ENCODE peak calls at places on chromosomes 13 and 19, in four cellular contexts. H, Q, D and K are unnamed samples. For H3K9me3, the result is how much of the 10 kb centered on the place peaks cover.

GRCh38 chr19:3062165-3063105 is at the start of gene TLE5:
- DNase-seq in H (peak), Q (peak), D (peak), K (peak)

GRCh38 chr19:50678323-50678722 is 29.1 kb downstream of the C19orf81 start:
- DNase-seq in H (no peak), Q (no peak), D (no peak), K (no peak)

GRCh38 chr19:35107541-35107939 is 8.1 kb upstream of the FXYD3 start:
- DNase-seq in H (peak), Q (no peak), D (no peak), K (no peak)

GRCh38 chr13:107271226-107271625 is 703.3 kb upstream of the ARGLU1 start:
- DNase-seq in H (peak), Q (no peak), D (no peak), K (peak)

GRCh38 chr13:112962911-112963625 is 5.9 kb upstream of the MCF2L start:
- DNase-seq in H (no peak), Q (no peak), D (no peak), K (no peak)

GRCh38 chr19:5246554-5247155 is 94.0 kb downstream of the PTPRS start:
- DNase-seq in H (no peak), Q (no peak), D (no peak), K (no peak)

GRCh38 chr13:103282571-103283450 is 216.6 kb upstream of the SLC10A2 start:
- DNase-seq in H (peak), Q (no peak), D (peak), K (peak)

GRCh38 chr13:100131863-100132574 is 43.1 kb downstream of the PCCA start:
- DNase-seq in H (peak), Q (no peak), D (peak), K (no peak)

GRCh38 chr13:27442071-27442647 is 8.2 kb downstream of the MTIF3 start:
- DNase-seq in H (no peak), Q (no peak), D (peak), K (no peak)

GRCh38 chr13:90105881-90106496 is 1241.5 kb upstream of the MIR17HG start:
- DNase-seq in H (peak), Q (no peak), D (no peak), K (no peak)

GRCh38 chr19:6003976-6004375 is 26.0 kb upstream of the RANBP3 start:
- DNase-seq in H (no peak), Q (no peak), D (no peak), K (no peak)

GRCh38 chr13:75016225-75016624 is 465.7 kb downstream of the TBC1D4 start:
- DNase-seq in H (peak), Q (no peak), D (no peak), K (no peak)

DNA sequence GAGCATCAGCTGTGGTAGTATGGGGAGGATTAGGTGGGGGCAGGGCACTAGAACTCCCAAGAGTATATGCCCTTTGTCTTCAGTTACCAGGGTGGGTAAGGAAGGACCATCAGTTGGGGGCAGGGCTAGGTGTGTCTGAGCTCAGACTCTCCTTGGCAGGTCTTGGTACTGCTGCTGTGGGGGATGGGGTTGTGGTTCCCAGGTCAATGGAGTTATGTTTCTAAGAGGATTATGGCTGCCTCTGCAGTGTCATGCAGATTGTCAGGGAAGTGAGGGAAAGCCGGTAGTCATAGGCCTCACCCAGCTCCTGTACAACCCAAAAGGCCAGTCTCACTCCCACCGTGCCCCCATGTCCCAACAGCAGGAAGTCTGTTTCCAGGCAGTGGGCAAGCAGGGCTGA is 8.8 kb upstream of the ZNF578 start:
- DNase-seq in H (no peak), Q (no peak), D (no peak), K (no peak)
- H3K9me3 ChIP-seq in H (half or more), Q (under half), D (under half), K (half or more)

DNA sequence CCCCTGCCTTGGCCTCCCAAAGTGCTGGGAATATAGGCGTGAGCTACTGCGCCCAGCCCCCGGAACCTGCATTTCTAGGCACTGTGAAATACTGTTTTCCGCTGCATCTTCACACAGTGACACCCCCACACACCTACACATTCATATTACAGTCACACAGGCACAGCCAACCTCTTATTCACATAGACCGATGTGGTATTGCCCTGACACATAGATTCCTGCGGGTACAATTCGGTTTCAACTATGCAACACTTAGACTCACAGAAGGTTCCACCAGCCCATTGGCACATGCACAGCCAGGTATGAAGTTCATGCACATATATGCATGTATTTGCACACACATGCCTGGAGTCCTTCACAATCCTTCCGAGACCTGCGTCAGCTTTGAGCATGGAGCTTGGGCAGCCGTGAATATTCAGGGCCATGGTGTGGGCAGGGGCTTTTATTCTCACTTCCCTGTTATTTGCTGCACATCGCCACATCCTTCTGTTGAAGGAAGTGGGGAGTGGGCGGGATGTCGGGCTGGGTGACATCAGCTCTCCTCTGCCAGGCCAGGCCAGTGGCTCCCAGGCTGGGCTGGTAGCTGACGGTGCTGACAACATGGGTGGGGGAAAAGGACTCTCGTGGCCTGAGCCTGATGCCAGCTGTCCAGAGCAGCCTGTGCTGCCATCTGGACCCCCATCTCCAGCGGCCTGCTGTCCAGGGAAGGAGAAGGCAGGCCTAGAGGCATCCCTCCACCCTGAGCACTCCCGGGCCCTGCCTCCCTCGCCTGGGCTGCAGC is 5.4 kb upstream of the CDC37 start:
- DNase-seq in H (no peak), Q (no peak), D (no peak), K (no peak)
- H3K4me3 ChIP-seq in H (no peak), Q (no peak), D (no peak), K (no peak)

DNA sequence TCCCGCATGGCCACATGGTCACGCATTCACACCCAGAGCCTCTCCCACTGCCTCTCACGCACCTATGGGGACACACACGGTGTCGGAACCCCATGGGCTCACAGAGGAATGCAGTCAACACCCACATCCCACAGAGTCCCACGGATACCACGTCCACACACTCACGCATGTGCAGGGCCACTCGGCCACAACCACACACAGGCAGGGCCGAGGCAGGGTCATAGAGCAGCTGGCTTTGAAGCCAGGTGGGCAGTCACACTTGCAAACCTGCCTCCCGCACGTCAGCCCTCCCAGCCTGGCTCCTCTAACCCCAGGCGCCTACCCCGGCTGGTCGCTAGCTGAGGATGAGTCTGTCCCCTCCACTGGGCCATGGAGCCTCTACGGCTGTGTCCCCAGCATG is 8.1 kb downstream of the ERCC2 start:
- DNase-seq in H (no peak), Q (no peak), D (no peak), K (no peak)
- H3K9me3 ChIP-seq in H (under half), Q (under half), D (under half), K (under half)

GRCh38 chr13:36328821-36329220 is 17.4 kb downstream of the SPART start:
- DNase-seq in H (no peak), Q (no peak), D (no peak), K (no peak)
- H3K4me3 ChIP-seq in H (no peak), Q (no peak), D (no peak), K (no peak)

GRCh38 chr19:22600690-22601648 is 33.2 kb upstream of the ZNF492 start:
- DNase-seq in H (no peak), Q (no peak), D (no peak), K (no peak)

GRCh38 chr19:22595422-22595821 is 38.7 kb upstream of the ZNF492 start:
- DNase-seq in H (no peak), Q (no peak), D (no peak), K (no peak)

DNA sequence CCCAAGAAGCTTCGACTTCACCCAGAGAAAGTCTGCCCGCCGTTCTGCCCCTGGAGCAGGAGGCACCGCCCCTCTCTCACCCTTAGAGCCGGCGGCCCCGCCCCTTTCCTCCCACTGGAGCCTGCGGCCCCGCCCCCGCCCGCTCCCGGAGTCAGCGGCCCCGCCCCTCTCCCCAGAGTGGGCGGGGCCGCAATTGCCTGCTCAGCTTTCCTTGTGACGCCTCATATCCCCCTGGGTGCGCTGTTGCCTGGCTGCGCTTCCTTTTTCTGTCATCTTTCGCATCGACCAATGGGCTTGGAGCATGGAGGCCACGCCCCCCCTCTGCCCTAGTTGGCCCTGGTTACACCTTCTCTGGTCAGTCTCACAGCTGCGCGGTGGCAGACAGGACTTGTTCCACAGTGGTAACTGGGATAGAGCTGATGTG is 38.2 kb upstream of the ZNF492 start:
- DNase-seq in H (no peak), Q (no peak), D (no peak), K (no peak)
- H3K9me3 ChIP-seq in H (under half), Q (under half), D (under half), K (half or more)

DNA sequence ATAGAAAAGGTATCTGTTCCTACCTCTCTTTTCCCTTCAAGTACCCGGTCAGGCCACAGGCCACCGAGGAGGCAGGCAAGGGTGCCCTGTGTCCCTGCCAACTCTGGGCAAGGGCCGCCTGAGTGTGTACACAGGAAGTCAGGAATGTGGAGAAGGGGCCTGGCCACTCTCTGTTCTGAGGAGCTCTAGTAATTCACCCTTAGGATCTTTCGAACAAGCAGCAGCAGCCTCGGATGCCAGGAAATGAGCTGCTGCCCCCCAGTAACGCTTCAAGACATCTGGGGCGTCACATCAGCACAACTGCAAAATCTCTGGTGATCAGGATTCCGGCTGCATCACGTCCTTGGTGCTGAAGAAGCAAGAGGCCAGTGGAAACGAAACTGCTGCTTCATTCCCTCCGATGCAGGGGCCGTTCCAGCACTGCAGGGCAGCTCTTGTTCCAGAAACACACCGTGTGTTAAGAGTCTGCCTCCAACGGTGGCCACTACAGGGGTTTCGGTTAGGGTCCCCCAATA is 2.0 kb downstream of the RAB20 start:
- DNase-seq in H (peak), Q (peak), D (peak), K (no peak)
- H3K4me3 ChIP-seq in H (peak), Q (peak), D (peak), K (peak)

DNA sequence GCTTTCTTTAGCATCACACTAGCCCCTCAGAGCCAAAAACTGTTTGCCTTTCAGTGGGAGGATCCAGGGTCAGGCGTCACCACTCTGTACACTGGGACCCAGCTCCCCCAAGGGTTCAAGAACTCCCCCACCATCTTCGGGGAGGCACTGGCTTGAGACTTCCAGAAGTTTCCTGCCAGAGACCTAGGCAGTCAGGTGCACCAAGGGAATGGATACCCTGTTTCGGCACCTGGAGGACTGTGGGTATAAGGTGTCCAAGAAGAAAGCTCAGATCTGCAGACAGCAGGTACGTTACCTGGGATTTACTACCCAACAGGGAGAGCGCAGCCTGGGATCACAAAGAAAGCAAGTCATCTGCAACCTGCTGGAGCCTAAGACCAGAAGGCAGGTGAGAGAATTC is 603.0 kb downstream of the UQCRFS1 start:
- DNase-seq in H (no peak), Q (no peak), D (no peak), K (no peak)
- H3K9me3 ChIP-seq in H (under half), Q (under half), D (under half), K (under half)